ENCODE peak calls at places on chromosomes 12 and 14, in four cellular contexts. V, A, W and H are unnamed samples.

GRCh38 chr14:103943673-103944072 is 1.3 kb upstream of the RD3L start:
- DNase-seq in V (no peak), A (no peak), W (no peak), H (no peak)

GRCh38 chr14:40909906-40910305 is 696.8 kb upstream of the LRFN5 start:
- DNase-seq in W (no peak), A (no peak), V (no peak), H (no peak)

GRCh38 chr12:118034429-118035193 is 18.1 kb downstream of the RFC5 start:
- DNase-seq in A (no peak), W (no peak), V (no peak), H (no peak)

GRCh38 chr14:90760591-90761316 is 55.5 kb downstream of the TTC7B start:
- DNase-seq in V (no peak), A (no peak), W (no peak), H (no peak)

GRCh38 chr14:68569546-68569908 is 223.3 kb downstream of the ZFP36L1 start:
- DNase-seq in V (no peak), W (no peak), A (no peak), H (no peak)

GRCh38 chr14:50667491-50668007 is 557 bp downstream of the SAV1 start:
- DNase-seq in V (peak), W (no peak), A (no peak), H (no peak)

GRCh38 chr14:38868415-38869290 is 234.4 kb downstream of the SEC23A start:
- DNase-seq in W (no peak), V (no peak), A (no peak), H (no peak)

GRCh38 chr14:102229071-102229738 is 75.8 kb downstream of the MOK start:
- DNase-seq in V (no peak), A (no peak), W (no peak), H (no peak)

GRCh38 chr14:30195946-30196345 is 268.3 kb upstream of the PRKD1 start:
- DNase-seq in A (no peak), W (no peak), V (no peak), H (no peak)

GRCh38 chr14:30193056-30193455 is 265.4 kb upstream of the PRKD1 start:
- DNase-seq in A (no peak), V (no peak), W (no peak), H (no peak)

GRCh38 chr14:30194769-30195168 is 267.1 kb upstream of the PRKD1 start:
- DNase-seq in A (no peak), W (no peak), V (no peak), H (no peak)

GRCh38 chr14:30193791-30194407 is 266.3 kb upstream of the PRKD1 start:
- DNase-seq in V (no peak), A (no peak), W (no peak), H (no peak)

DNA sequence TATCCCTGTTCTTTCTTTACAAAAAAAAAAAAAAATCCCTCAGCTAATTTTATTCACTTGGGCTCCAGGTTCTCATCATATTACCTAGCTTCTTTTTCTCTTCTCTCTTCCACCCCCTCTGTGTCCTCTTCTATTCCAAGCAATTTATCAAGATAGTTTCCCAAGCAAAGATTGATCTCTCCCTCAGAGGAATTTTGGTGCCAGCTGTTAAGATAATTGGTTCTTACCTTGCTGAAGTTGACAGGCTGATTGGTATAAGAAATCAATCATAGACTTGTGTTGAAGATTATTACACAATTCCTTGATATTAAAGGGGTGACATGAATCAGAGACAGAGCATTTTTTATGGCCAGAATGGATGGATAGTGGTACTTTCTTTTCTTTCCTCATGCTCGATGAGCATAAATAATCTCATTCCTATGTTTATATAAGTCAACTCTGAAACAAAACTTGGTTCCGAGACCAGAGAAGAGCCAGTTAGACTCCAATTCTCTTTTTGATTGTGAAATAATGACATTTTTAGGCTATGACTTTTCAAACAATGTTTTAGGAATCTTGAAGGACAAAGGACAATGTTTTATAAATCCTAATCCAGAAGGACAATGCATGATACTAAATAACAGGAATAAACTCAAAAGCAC is 264.1 kb upstream of the PRKD1 start:
- DNase-seq in A (no peak), W (no peak), V (no peak), H (no peak)
- H3K4me3 ChIP-seq in A (no peak), W (no peak), V (no peak), H (no peak)

GRCh38 chr12:110536834-110537604 is 34.9 kb downstream of the RAD9B start:
- DNase-seq in A (no peak), W (no peak), V (no peak), H (no peak)
- H3K27ac ChIP-seq in A (no peak), W (peak), V (no peak), H (peak)

GRCh38 chr12:53999596-54000104 is 311 bp upstream of the HOXC9 start:
- DNase-seq in V (no peak), A (no peak), W (no peak), H (peak)
- H3K4me3 ChIP-seq in V (peak), A (peak), W (peak), H (peak)

DNA sequence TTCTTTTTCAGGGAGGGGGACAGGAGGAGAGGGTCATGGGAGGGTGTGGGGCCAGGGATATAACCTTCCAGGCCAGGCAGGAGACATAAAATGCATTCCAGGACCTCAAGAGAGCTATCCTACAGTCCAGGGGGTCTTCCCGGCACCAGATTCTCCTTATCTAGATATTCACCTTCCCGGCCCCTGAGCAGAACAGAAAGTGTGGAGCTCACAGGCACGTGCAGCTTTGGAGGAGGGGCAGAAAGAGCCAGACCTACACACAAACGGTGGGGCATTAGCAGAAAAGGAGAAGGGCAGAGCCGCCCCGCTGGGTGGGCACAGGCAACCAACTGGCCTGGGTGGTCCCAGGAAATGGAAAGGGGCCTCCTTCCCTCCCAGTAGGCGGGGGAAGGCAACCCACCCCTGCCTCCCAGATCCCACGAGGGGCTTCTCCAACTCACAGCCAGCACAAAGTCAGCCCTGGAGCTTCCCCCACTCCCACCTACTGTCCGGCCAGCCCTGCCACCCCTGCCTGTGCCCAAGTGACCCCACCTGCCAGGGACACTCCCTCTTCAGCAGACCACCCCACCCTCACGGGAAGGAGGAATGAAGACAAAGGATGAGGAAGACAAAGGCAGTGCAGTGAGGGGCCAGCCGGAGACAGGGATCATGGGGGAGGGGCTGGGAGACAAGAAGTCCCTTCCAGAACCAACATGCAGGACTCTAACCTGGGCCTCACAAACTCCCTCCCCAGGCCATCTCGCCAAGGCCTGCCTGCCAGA is 33.3 kb downstream of the CCDC85C start:
- DNase-seq in W (no peak), A (no peak), V (no peak), H (no peak)
- H3K27ac ChIP-seq in W (peak), A (no peak), V (no peak), H (no peak)

GRCh38 chr12:132342828-132343227 is 13.4 kb upstream of the GALNT9 start:
- DNase-seq in A (no peak), V (no peak), W (no peak), H (no peak)
- H3K4me3 ChIP-seq in A (no peak), V (no peak), W (no peak), H (no peak)

DNA sequence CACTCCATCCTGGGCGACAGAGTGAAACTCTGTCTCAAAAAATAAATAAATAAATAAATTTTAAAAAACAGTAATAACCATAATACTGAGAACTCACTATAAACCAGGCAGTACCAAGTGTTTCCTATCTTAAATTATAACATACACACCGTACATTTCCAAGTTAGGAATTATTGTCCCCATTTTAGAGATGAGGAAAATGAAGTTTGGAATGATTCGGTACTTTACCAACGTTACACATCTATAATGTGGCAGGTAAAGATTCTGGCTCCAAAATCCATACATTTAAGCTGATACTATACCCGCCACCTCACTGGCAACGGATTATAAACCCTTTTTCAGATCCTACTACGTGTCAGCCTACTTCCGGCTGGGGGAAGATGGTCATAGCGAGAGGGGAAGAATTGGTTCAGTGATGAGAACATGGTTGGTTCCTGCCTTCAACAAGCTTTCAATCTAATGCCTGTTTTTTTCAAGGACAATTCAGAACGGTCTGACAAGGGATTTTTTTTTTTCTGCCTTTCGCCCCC is 105.9 kb upstream of the ATF7IP start:
- DNase-seq in W (no peak), V (no peak), A (no peak), H (no peak)
- H3K27ac ChIP-seq in W (peak), V (no peak), A (no peak), H (peak)

GRCh38 chr14:95872777-95873176 is 3.9 kb upstream of the TUNAR start:
- DNase-seq in V (no peak), A (no peak), W (no peak), H (no peak)

GRCh38 chr14:95875831-95876768 is 532 bp upstream of the TUNAR start:
- DNase-seq in V (no peak), W (no peak), A (no peak), H (no peak)

GRCh38 chr14:95876769-95877490 is at the start of gene TUNAR:
- DNase-seq in A (no peak), W (no peak), V (no peak), H (no peak)

GRCh38 chr14:95877633-95878032 is 1.0 kb downstream of the TUNAR start:
- DNase-seq in W (no peak), V (no peak), A (no peak), H (no peak)
- H3K4me3 ChIP-seq in W (no peak), V (no peak), A (no peak), H (no peak)